ENCODE peak calls at places on chromosomes 7 and 10, in eight cellular contexts. One of them, this sample, is unnamed.

GRCh38 chr7:46468753-46469356 is 547.8 kb upstream of the IGFBP3 start:
- DNase-seq in IMR-90: peak
- DNase-seq in K562: no peak
- DNase-seq in A549: peak
- DNase-seq in GM12878: no peak
- DNase-seq in HCT116: peak
- DNase-seq in H1: no peak
- DNase-seq in HepG2: no peak
- DNase-seq in this sample: peak

GRCh38 chr10:100184426-100185219 is 1.2 kb downstream of the ERLIN1 start:
- DNase-seq in HepG2: peak
- DNase-seq in K562: peak
- DNase-seq in HCT116: peak
- DNase-seq in GM12878: no peak
- DNase-seq in H1: no peak
- DNase-seq in A549: peak
- DNase-seq in IMR-90: peak
- DNase-seq in this sample: peak

GRCh38 chr10:86524225-86524982 is 2.8 kb upstream of the WAPL start:
- DNase-seq in HepG2: no peak
- DNase-seq in GM12878: no peak
- DNase-seq in H1: no peak
- DNase-seq in A549: no peak
- DNase-seq in K562: no peak
- DNase-seq in IMR-90: no peak
- DNase-seq in HCT116: no peak
- DNase-seq in this sample: no peak

GRCh38 chr7:21912305-21912704 is 33.4 kb downstream of the CDCA7L start:
- DNase-seq in HepG2: no peak
- DNase-seq in H1: no peak
- DNase-seq in A549: no peak
- DNase-seq in GM12878: no peak
- DNase-seq in IMR-90: peak
- DNase-seq in HCT116: no peak
- DNase-seq in K562: no peak
- DNase-seq in this sample: no peak

GRCh38 chr7:158328376-158329013 is 259.1 kb downstream of the PTPRN2 start:
- DNase-seq in IMR-90: no peak
- DNase-seq in H1: no peak
- DNase-seq in A549: no peak
- DNase-seq in HCT116: no peak
- DNase-seq in HepG2: no peak
- DNase-seq in K562: no peak
- DNase-seq in GM12878: no peak
- DNase-seq in this sample: no peak

GRCh38 chr10:66834802-66835201 is 91.0 kb upstream of the LRRTM3 start:
- DNase-seq in IMR-90: no peak
- DNase-seq in HepG2: no peak
- DNase-seq in K562: no peak
- DNase-seq in HCT116: no peak
- DNase-seq in GM12878: no peak
- DNase-seq in H1: no peak
- DNase-seq in A549: no peak
- DNase-seq in this sample: no peak

GRCh38 chr7:91265693-91266066 is 1.4 kb downstream of the FZD1 start:
- DNase-seq in HepG2: no peak
- DNase-seq in IMR-90: no peak
- DNase-seq in H1: no peak
- DNase-seq in GM12878: no peak
- DNase-seq in HCT116: no peak
- DNase-seq in K562: no peak
- DNase-seq in A549: peak
- DNase-seq in this sample: no peak

GRCh38 chr10:25257646-25258045 is 82.8 kb downstream of the GPR158 start:
- DNase-seq in H1: no peak
- DNase-seq in HepG2: no peak
- DNase-seq in HCT116: no peak
- DNase-seq in IMR-90: no peak
- DNase-seq in GM12878: no peak
- DNase-seq in K562: no peak
- DNase-seq in A549: no peak
- DNase-seq in this sample: no peak

DNA sequence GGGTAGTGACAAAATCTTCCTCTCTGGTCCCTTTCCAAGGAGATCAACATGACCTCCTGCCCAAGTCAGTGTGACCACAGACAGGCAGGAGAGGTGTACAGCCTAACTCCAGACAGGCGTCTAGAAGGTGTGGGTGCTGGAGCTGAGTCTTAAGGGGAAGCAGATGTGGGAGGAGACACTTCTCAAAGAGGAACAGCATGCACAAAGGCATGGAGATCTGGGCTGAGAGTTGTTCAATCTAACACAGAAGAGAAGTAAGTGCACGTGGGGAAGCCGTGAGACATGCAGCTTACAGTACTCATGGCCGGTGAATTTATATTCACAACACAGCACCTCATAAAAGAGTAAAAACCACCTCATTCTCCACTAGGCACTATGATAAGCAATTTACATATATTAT is 23.8 kb upstream of the GSDME start:
- DNase-seq in H1: no peak
- DNase-seq in HCT116: no peak
- DNase-seq in K562: no peak
- DNase-seq in IMR-90: no peak
- DNase-seq in HepG2: no peak
- DNase-seq in GM12878: no peak
- DNase-seq in A549: no peak
- DNase-seq in this sample: no peak
- TF ChIP-seq RAD21 in H1: no peak
- TF ChIP-seq RAD21 in HCT116: no peak
- TF ChIP-seq RAD21 in K562: no peak
- TF ChIP-seq RAD21 in IMR-90: no peak
- TF ChIP-seq RAD21 in HepG2: no peak
- TF ChIP-seq RAD21 in GM12878: no peak
- TF ChIP-seq RAD21 in A549: no peak
- TF ChIP-seq RAD21 in this sample: no peak

GRCh38 chr7:2652736-2653060 is 20.9 kb downstream of the TTYH3 start:
- DNase-seq in HCT116: no peak
- DNase-seq in GM12878: no peak
- DNase-seq in H1: no peak
- DNase-seq in HepG2: no peak
- DNase-seq in A549: no peak
- DNase-seq in IMR-90: no peak
- DNase-seq in K562: no peak
- DNase-seq in this sample: no peak
- TF ChIP-seq RAD21 in HCT116: no peak
- TF ChIP-seq RAD21 in GM12878: no peak
- TF ChIP-seq RAD21 in H1: no peak
- TF ChIP-seq RAD21 in HepG2: no peak
- TF ChIP-seq RAD21 in A549: no peak
- TF ChIP-seq RAD21 in IMR-90: no peak
- TF ChIP-seq RAD21 in K562: no peak
- TF ChIP-seq RAD21 in this sample: no peak

DNA sequence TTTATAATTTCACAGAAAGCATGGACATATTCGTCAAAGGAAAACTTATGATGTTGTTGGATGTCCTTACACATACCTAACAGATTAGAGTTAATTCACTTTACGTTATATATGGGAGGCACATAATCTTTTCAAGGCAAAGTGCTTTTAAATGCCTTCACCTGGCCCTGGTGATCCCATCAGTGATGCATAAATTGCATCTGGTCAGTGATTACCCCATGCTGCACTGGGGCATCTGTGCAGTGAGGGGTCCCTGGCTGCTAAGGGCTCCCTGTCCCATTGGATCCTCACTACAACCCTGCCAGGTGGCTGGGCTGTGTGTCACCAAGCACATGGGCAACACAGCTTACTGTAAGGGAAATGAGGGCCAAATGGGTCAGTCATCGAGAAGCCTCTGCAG is 441.1 kb downstream of the RPS24 start:
- DNase-seq in IMR-90: no peak
- DNase-seq in HCT116: no peak
- DNase-seq in HepG2: no peak
- DNase-seq in K562: no peak
- DNase-seq in GM12878: no peak
- DNase-seq in H1: no peak
- DNase-seq in A549: no peak
- DNase-seq in this sample: no peak
- TF ChIP-seq RAD21 in IMR-90: no peak
- TF ChIP-seq RAD21 in HCT116: no peak
- TF ChIP-seq RAD21 in HepG2: no peak
- TF ChIP-seq RAD21 in K562: no peak
- TF ChIP-seq RAD21 in GM12878: no peak
- TF ChIP-seq RAD21 in H1: no peak
- TF ChIP-seq RAD21 in A549: no peak
- TF ChIP-seq RAD21 in this sample: no peak

GRCh38 chr10:57898231-57898630 is 369.5 kb downstream of the IPMK start:
- DNase-seq in IMR-90: no peak
- DNase-seq in HepG2: no peak
- DNase-seq in K562: no peak
- DNase-seq in H1: peak
- DNase-seq in HCT116: no peak
- DNase-seq in GM12878: no peak
- DNase-seq in A549: no peak
- DNase-seq in this sample: no peak
- TF ChIP-seq RAD21 in IMR-90: no peak
- TF ChIP-seq RAD21 in HepG2: no peak
- TF ChIP-seq RAD21 in K562: no peak
- TF ChIP-seq RAD21 in H1: no peak
- TF ChIP-seq RAD21 in HCT116: no peak
- TF ChIP-seq RAD21 in GM12878: no peak
- TF ChIP-seq RAD21 in A549: no peak
- TF ChIP-seq RAD21 in this sample: no peak

DNA sequence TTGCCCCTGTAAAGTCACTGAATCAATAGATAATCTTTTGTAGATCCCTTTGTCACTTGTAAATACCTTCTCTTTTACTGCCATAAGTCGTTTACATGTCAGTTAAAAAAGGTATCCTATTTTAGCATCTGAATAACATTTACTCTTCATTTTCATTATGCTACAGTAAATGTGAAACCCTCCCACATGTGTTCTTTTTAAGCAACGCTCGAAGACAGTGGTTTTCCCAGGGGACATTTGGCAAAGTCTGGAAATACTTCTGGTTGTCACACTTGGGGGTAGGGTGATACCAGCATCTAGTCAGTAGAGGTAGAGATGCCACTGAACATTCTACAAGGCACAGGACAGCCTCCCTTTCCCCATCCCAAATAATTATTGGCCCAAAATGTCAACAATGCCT is 23.7 kb downstream of the ATAD1 start:
- DNase-seq in A549: no peak
- DNase-seq in HCT116: no peak
- DNase-seq in GM12878: peak
- DNase-seq in HepG2: no peak
- DNase-seq in K562: no peak
- DNase-seq in IMR-90: no peak
- DNase-seq in H1: no peak
- DNase-seq in this sample: no peak
- TF ChIP-seq RAD21 in A549: no peak
- TF ChIP-seq RAD21 in HCT116: no peak
- TF ChIP-seq RAD21 in GM12878: no peak
- TF ChIP-seq RAD21 in HepG2: no peak
- TF ChIP-seq RAD21 in K562: no peak
- TF ChIP-seq RAD21 in IMR-90: no peak
- TF ChIP-seq RAD21 in H1: no peak
- TF ChIP-seq RAD21 in this sample: no peak

GRCh38 chr10:73591935-73592699 is 975 bp upstream of the USP54 start:
- DNase-seq in HCT116: peak
- DNase-seq in GM12878: peak
- DNase-seq in IMR-90: no peak
- DNase-seq in H1: peak
- DNase-seq in A549: peak
- DNase-seq in HepG2: peak
- DNase-seq in K562: peak
- DNase-seq in this sample: peak
- TF ChIP-seq RAD21 in HCT116: no peak
- TF ChIP-seq RAD21 in GM12878: no peak
- TF ChIP-seq RAD21 in IMR-90: no peak
- TF ChIP-seq RAD21 in H1: no peak
- TF ChIP-seq RAD21 in A549: no peak
- TF ChIP-seq RAD21 in HepG2: no peak
- TF ChIP-seq RAD21 in K562: no peak
- TF ChIP-seq RAD21 in this sample: no peak

GRCh38 chr7:17236161-17236560 is 62.3 kb upstream of the AHR start:
- DNase-seq in K562: no peak
- DNase-seq in HCT116: no peak
- DNase-seq in HepG2: no peak
- DNase-seq in IMR-90: no peak
- DNase-seq in GM12878: no peak
- DNase-seq in H1: no peak
- DNase-seq in A549: no peak
- DNase-seq in this sample: no peak

GRCh38 chr7:17234398-17235021 is 63.9 kb upstream of the AHR start:
- DNase-seq in IMR-90: peak
- DNase-seq in HCT116: peak
- DNase-seq in K562: peak
- DNase-seq in HepG2: peak
- DNase-seq in A549: peak
- DNase-seq in GM12878: peak
- DNase-seq in H1: no peak
- DNase-seq in this sample: no peak

GRCh38 chr7:17236603-17237002 is 61.8 kb upstream of the AHR start:
- DNase-seq in GM12878: no peak
- DNase-seq in HCT116: no peak
- DNase-seq in A549: no peak
- DNase-seq in HepG2: no peak
- DNase-seq in IMR-90: peak
- DNase-seq in K562: no peak
- DNase-seq in H1: no peak
- DNase-seq in this sample: no peak

GRCh38 chr7:17230099-17230807 is 68.2 kb upstream of the AHR start:
- DNase-seq in GM12878: no peak
- DNase-seq in HCT116: no peak
- DNase-seq in HepG2: no peak
- DNase-seq in IMR-90: no peak
- DNase-seq in K562: no peak
- DNase-seq in A549: no peak
- DNase-seq in H1: no peak
- DNase-seq in this sample: no peak

DNA sequence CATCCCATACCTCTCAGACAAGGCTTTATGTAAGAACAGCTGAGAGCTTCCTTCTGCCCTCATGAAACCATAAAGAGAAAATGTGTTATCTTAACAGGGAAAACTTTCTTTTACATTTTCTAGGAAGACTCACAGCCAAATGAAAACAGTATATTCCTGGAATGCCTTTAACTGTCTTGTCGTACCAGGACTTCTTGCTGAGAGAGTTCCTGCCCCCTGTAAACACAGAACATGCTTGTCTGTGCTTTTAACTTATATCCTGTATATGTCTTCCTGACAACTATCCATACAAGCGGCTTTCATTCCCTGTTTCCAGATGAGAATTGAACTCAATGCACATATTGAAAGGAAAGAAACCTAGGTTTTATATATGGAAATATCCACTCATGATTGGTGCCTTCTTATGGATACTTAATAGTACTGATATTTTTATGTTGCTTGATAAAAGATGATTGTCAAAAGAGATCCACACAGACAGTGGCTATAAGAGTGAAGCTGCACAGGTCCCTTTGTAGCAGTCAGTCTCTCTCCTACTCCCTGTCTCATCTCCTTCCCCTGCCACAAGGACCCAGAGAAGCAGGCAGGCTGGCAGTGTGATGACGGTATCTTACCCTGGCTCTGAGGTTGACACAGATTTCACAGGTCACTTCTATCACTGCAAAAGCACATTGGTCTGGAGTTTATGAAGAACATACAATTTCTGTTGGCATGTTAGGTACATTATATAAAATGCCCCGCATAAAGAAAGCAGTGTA is 64.6 kb upstream of the AHR start:
- DNase-seq in H1: no peak
- DNase-seq in HepG2: no peak
- DNase-seq in GM12878: peak
- DNase-seq in IMR-90: no peak
- DNase-seq in K562: no peak
- DNase-seq in A549: no peak
- DNase-seq in HCT116: no peak
- DNase-seq in this sample: no peak
- TF ChIP-seq RAD21 in H1: no peak
- TF ChIP-seq RAD21 in HepG2: no peak
- TF ChIP-seq RAD21 in GM12878: no peak
- TF ChIP-seq RAD21 in IMR-90: no peak
- TF ChIP-seq RAD21 in K562: no peak
- TF ChIP-seq RAD21 in A549: no peak
- TF ChIP-seq RAD21 in HCT116: no peak
- TF ChIP-seq RAD21 in this sample: no peak